ENCODE peak calls at places on chromosomes 3 and 15, in seven cellular contexts. M is lower lobe of right lung, G is HFF-Myc, D is cardiac muscle cell, H is cardiac fibroblast, R is right atrium auricular region, B is osteocyte. I is an unnamed sample.

GRCh38 chr3:64530434-64531049 is 157.3 kb downstream of the ADAMTS9 start:
- DNase-seq in M (no peak), G (peak), D (peak), H (peak), R (peak), B (no peak), I (no peak)

GRCh38 chr15:62648954-62649353 is 393.6 kb upstream of the TPM1 start:
- DNase-seq in M (no peak), G (no peak), D (peak), H (peak), R (no peak), B (no peak), I (no peak)

GRCh38 chr15:29449136-29449535 is 179.5 kb upstream of the NSMCE3 start:
- DNase-seq in M (no peak), G (no peak), D (peak), H (peak), R (no peak), B (no peak), I (no peak)

GRCh38 chr3:138114431-138114918 is 933 bp downstream of the DZIP1L start:
- DNase-seq in M (no peak), G (no peak), D (peak), H (peak), R (no peak), B (no peak), I (no peak)

GRCh38 chr15:81294501-81294850 is 29.5 kb downstream of the STARD5 start:
- DNase-seq in M (no peak), G (no peak), D (no peak), H (no peak), R (no peak), B (no peak), I (no peak)

GRCh38 chr15:48645558-48646330 is at the start of gene FBN1:
- DNase-seq in M (peak), G (no peak), D (peak), H (peak), R (peak), B (peak), I (no peak)

GRCh38 chr15:74170083-74170844 is 3.2 kb upstream of the ISLR start:
- DNase-seq in M (peak), G (no peak), D (no peak), H (no peak), R (peak), B (peak), I (no peak)

GRCh38 chr15:70318996-70319465 is 221.3 kb upstream of the TLE3 start:
- DNase-seq in M (no peak), G (peak), D (no peak), H (peak), R (no peak), B (peak), I (no peak)

GRCh38 chr3:190036631-190037030 is 84.1 kb downstream of the P3H2 start:
- DNase-seq in M (no peak), G (no peak), D (no peak), H (peak), R (no peak), B (no peak), I (no peak)

DNA sequence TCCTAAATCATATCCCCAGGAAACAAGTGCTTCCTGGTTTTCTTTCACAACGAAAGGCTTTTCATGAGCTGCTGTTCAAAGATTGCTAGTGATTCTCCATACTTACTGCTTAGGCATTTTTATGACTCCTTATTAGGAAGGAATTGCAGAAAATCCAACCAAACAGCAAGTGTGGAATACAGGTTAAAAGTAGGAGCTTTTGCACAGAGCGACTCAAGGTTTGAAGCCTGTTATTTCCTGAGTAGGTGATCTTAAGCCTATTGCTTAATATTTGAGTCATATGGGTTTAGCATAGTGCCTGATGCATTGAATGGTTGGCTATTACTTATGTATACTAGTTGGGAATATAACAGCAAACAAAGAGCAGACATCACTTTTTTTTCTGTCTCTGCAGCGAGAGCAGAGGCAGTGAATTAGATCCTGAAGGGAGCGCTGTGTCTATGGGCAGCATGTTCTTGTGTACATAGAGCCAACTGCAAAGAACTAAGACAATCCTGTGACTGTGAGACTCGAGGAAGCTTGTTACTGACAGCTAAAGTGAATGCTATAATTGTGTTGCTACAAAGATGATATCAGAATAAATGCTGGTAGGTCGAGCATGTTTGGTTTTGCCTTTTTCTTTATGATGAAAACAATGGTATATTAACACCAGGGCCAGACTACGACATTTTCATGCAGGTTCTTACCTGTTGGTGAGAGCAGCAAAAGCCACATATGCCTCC is 6.3 kb downstream of the TM4SF1 start:
- DNase-seq in M (no peak), G (no peak), D (no peak), H (peak), R (no peak), B (no peak), I (no peak)
- TF ChIP-seq CTCF in M (no peak), G (no peak), D (no peak), H (no peak), R (no peak), B (no peak), I (no peak)

DNA sequence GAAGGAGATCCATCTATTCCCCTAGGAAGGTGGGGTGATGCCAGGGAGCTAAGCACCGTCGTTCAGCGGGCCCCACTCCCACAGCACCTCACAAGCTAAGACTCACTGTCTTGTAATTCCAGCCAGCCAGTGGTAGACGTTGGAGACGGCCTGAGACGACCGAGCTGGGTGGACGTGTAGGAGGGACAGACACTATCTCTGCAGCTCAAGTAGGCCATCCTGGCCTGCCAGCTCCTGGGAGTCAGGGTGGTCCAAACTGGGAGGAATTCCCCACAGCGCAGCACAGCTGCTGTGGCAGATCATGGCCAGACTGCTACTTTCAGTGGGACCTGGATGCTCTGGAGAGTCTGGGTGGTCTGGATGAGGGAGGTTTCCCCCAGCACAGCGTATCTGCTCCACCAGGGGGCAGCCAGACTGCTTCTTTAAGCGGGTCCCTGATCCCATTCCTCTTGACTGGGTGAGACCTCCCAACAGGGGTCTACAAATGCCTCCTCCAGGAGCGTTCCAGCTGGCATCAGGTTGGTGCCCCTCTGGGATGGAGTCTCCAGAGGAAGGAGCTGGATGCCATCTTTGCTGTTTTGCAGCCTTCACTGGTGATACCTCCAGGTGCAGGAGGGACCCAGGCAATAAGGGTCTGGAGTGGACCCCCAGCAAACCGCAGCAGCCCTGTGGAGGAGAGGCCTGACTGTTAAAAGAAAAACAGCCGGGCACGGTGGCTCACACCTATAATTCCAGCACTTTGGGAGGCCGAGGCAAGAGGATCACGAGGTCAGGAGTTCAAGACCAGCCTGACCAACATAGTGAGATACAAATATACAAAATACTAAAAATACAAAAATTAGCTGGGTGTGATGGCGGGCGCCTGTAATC is 27.6 kb downstream of the GNB5 start:
- DNase-seq in M (no peak), G (no peak), D (peak), H (no peak), R (peak), B (peak), I (no peak)
- TF ChIP-seq CTCF in M (no peak), G (peak), D (peak), H (peak), R (no peak), B (no peak), I (peak)

DNA sequence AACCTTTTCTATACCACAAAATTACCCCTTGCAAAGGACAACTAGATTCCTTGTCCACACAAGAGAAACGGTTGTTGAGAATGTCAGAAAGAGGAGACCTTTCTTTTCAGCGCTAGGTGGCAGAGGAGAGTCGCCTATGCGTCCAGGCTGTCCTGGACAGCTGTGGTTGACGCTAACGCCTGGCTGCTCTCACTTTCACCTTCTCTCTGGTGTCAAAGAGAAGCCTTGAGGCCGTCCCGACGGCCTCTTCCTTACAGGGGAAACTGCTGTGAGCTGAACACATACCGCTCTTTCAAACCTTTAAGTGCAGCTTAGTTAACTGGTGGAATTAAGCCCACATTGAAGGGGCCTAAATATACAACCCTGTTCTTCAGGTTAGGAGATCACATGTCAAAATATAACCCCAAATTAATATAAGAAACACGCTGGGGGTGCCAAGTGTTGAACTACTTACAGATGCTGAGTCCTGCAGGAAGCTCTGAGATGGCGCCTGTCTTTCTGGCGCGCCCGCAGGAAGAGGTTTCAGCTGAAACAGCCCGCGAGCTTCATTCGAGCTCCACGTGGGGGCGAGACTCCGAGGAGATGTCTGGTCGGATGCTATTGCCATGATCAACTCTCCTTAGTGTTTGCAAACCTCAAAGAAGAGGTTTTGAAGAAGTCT is 26.1 kb upstream of the KBTBD8 start:
- DNase-seq in M (peak), G (peak), D (peak), H (peak), R (peak), B (peak), I (peak)
- TF ChIP-seq CTCF in M (peak), G (peak), D (peak), H (peak), R (peak), B (peak), I (peak)

GRCh38 chr3:49428697-49429100 is 425 bp downstream of the NICN1 start:
- DNase-seq in M (no peak), G (no peak), D (no peak), H (no peak), R (no peak), B (no peak), I (no peak)
- TF ChIP-seq CTCF in M (no peak), G (no peak), D (peak), H (no peak), R (no peak), B (peak), I (no peak)

DNA sequence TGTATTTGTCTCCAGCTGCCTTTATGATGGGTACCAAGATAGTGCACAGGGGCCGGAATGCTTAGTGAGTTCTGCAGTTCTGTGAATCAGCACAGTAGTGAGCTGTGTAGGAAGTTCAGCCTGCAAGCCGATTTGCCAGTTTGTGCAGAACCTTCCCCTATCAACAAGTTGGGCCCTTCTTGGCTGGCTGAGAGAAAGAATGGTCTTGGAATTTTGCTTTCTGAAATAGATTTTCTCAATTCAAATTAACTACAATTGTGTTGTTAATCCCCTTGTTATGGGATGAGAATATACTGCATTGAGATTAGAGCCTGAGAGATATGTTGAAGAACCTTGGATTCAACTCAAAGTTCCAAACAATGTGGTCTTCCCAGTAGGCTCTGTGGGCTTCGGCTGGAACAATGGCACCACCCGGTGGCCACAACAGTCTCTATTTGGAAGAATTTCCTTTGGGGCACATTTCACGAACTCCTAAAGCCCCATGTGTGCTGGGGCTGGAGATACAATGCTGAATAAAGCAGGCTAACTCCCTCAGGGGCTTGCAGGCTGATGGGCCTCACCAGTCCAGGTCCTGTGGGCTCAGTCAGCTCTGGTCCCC is 59.1 kb downstream of the TRIM42 start:
- DNase-seq in M (no peak), G (no peak), D (peak), H (peak), R (peak), B (no peak), I (no peak)
- TF ChIP-seq CTCF in M (peak), G (peak), D (peak), H (peak), R (peak), B (peak), I (peak)